ENCODE peak calls at places on chromosomes 7 and 10, in four cellular contexts. S is mucosa of descending colon, D is Peyer's patch, R is H9. K is an unnamed sample.

GRCh38 chr10:101668566-101668965 is 26.4 kb downstream of the FBXW4 start:
- DNase-seq in S (no peak), R (no peak), D (no peak), K (no peak)

GRCh38 chr7:67406941-67407340 is 410.3 kb downstream of the TYW1 start:
- DNase-seq in S (no peak), D (no peak), R (no peak), K (no peak)

GRCh38 chr10:30183076-30183402 is 123.7 kb upstream of the JCAD start:
- DNase-seq in D (no peak), S (no peak), R (no peak), K (no peak)

GRCh38 chr10:61283066-61283465 is 170.1 kb downstream of the TMEM26 start:
- DNase-seq in D (no peak), S (no peak), R (no peak), K (no peak)

GRCh38 chr10:50634479-50634878 is 10.7 kb upstream of the SGMS1 start:
- DNase-seq in R (no peak), D (no peak), S (no peak), K (no peak)

GRCh38 chr10:27437775-27438174 is 66.3 kb upstream of the RAB18 start:
- DNase-seq in D (no peak), R (no peak), S (no peak), K (no peak)

GRCh38 chr10:69130251-69130650 is 6.3 kb downstream of the VPS26A start:
- DNase-seq in D (no peak), S (no peak), R (no peak), K (peak)

GRCh38 chr7:133572853-133573252 is 320.0 kb downstream of the EXOC4 start:
- DNase-seq in S (no peak), D (no peak), R (no peak), K (no peak)

GRCh38 chr10:124559372-124560132 is 97.9 kb downstream of the LHPP start:
- DNase-seq in S (no peak), D (no peak), R (no peak), K (no peak)

GRCh38 chr7:133345690-133346421 is 93.0 kb downstream of the EXOC4 start:
- DNase-seq in D (no peak), S (no peak), R (no peak), K (no peak)

GRCh38 chr7:12570148-12570528 is 382 bp upstream of the SCIN start:
- DNase-seq in S (peak), D (peak), R (no peak), K (peak)

GRCh38 chr10:79430946-79431345 is 14.5 kb downstream of the ZCCHC24 start:
- DNase-seq in S (no peak), R (no peak), D (no peak), K (no peak)

GRCh38 chr7:101998904-101999236 is 181.4 kb downstream of the CUX1 start:
- DNase-seq in D (no peak), R (peak), S (no peak), K (no peak)

GRCh38 chr7:116859323-116859722 is 3.1 kb upstream of the CAPZA2 start:
- DNase-seq in R (no peak), D (no peak), S (no peak), K (peak)

GRCh38 chr7:133770863-133771492 is 356.2 kb upstream of the LRGUK start:
- DNase-seq in D (no peak), S (no peak), R (no peak), K (peak)

GRCh38 chr7:76069238-76069638 is 21.3 kb downstream of the MDH2 start:
- DNase-seq in D (peak), R (peak), S (peak), K (peak)

GRCh38 chr7:88169717-88170320 is 50.0 kb downstream of the SRI start:
- DNase-seq in S (no peak), D (no peak), R (no peak), K (peak)

GRCh38 chr7:134284952-134285351 is 31.8 kb downstream of the SLC35B4 start:
- DNase-seq in D (no peak), R (no peak), S (no peak), K (no peak)

GRCh38 chr7:140594131-140594691 is 46.4 kb downstream of the DENND2A start:
- DNase-seq in R (no peak), D (no peak), S (no peak), K (no peak)

GRCh38 chr7:92158660-92159575 is 20.0 kb downstream of the LRRD1 start:
- DNase-seq in R (no peak), D (no peak), S (no peak), K (peak)

GRCh38 chr10:93495654-93496321 is 624 bp upstream of the CEP55 start:
- DNase-seq in R (no peak), S (peak), D (peak), K (no peak)

GRCh38 chr7:33677556-33677955 is 227.8 kb upstream of the BMPER start:
- DNase-seq in R (no peak), S (no peak), D (no peak), K (peak)

GRCh38 chr7:20241491-20242261 is 24.5 kb upstream of the MACC1 start:
- DNase-seq in D (no peak), S (no peak), R (no peak), K (peak)

GRCh38 chr10:89653410-89653828 is 8.4 kb upstream of the PANK1 start:
- DNase-seq in R (no peak), S (no peak), D (no peak), K (peak)

GRCh38 chr7:121083790-121084251 is 95.3 kb downstream of the CPED1 start:
- DNase-seq in R (no peak), D (no peak), S (no peak), K (peak)

GRCh38 chr7:151076863-151077704 is 3.5 kb downstream of the FASTK start:
- DNase-seq in D (no peak), S (peak), R (peak), K (no peak)

GRCh38 chr7:129670636-129671035 is 59.1 kb downstream of the NRF1 start:
- DNase-seq in S (no peak), R (no peak), D (no peak), K (peak)

GRCh38 chr7:116246357-116246756 is 36.0 kb downstream of the TES start:
- DNase-seq in D (no peak), S (no peak), R (no peak), K (no peak)

GRCh38 chr7:51224811-51225581 is 91.6 kb downstream of the COBL start:
- DNase-seq in D (peak), S (peak), R (peak), K (no peak)